ENCODE peak calls at places on chromosomes 13 and 19, in four cellular contexts. L is thoracic aorta, V is glutamatergic neuron, M is foreskin keratinocyte. H is an unnamed sample.

GRCh38 chr19:8421484-8422461 is 8.7 kb downstream of the MARCHF2 start:
- DNase-seq in V (no peak), M (no peak), L (no peak), H (no peak)

GRCh38 chr13:98407575-98407974 is 169.3 kb downstream of the STK24 start:
- DNase-seq in L (no peak), V (no peak), M (no peak), H (no peak)

GRCh38 chr13:20411638-20412342 is 113.9 kb downstream of the CRYL1 start:
- DNase-seq in L (no peak), V (no peak), M (no peak), H (no peak)

GRCh38 chr19:8158411-8159074 is 9.2 kb upstream of the FBN3 start:
- DNase-seq in M (no peak), V (no peak), L (peak), H (peak)

GRCh38 chr13:80168089-80168850 is 172.7 kb downstream of the SPRY2 start:
- DNase-seq in L (no peak), V (no peak), M (no peak), H (no peak)

GRCh38 chr13:45510671-45511070 is 45.9 kb downstream of the COG3 start:
- DNase-seq in M (no peak), V (no peak), L (no peak), H (no peak)

GRCh38 chr19:1268392-1269064 is 604 bp upstream of the CIRBP start:
- DNase-seq in L (no peak), V (no peak), M (no peak), H (no peak)

GRCh38 chr13:95706356-95706755 is 29.4 kb downstream of the DNAJC3 start:
- DNase-seq in V (no peak), L (no peak), M (no peak), H (no peak)

GRCh38 chr19:39971380-39971841 is 446 bp downstream of the PSMC4 start:
- DNase-seq in V (no peak), L (peak), M (no peak), H (peak)

GRCh38 chr19:55304279-55304978 is 20.6 kb downstream of the BRSK1 start:
- DNase-seq in M (no peak), V (peak), L (no peak), H (peak)

GRCh38 chr13:39253774-39254173 is 215.5 kb downstream of the NHLRC3 start:
- DNase-seq in M (peak), L (no peak), V (no peak), H (no peak)

GRCh38 chr13:106591299-106591698 is 23.4 kb upstream of the ARGLU1 start:
- DNase-seq in L (no peak), V (no peak), M (no peak), H (no peak)

DNA sequence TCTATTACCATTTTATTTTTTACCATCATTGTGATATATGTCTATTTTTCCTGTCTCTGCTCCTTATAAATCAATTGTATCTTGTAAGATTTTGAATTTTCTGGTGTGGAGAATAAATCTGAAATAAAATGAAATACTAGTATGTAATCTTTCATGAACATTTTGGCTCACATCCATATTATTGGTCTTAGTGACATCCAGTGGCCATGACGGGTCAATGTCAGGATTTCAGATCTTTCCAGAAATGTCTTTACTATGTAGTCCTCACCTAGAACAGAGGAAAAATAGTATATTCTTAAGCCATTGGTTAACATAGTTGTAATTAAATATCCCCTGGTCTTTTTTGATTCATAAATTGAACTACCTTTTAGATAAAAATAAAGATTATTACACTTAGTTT is 109.8 kb upstream of the GPC6 start:
- DNase-seq in M (no peak), L (no peak), V (no peak), H (no peak)
- TF ChIP-seq CTCF in M (no peak), L (no peak), V (no peak), H (no peak)

DNA sequence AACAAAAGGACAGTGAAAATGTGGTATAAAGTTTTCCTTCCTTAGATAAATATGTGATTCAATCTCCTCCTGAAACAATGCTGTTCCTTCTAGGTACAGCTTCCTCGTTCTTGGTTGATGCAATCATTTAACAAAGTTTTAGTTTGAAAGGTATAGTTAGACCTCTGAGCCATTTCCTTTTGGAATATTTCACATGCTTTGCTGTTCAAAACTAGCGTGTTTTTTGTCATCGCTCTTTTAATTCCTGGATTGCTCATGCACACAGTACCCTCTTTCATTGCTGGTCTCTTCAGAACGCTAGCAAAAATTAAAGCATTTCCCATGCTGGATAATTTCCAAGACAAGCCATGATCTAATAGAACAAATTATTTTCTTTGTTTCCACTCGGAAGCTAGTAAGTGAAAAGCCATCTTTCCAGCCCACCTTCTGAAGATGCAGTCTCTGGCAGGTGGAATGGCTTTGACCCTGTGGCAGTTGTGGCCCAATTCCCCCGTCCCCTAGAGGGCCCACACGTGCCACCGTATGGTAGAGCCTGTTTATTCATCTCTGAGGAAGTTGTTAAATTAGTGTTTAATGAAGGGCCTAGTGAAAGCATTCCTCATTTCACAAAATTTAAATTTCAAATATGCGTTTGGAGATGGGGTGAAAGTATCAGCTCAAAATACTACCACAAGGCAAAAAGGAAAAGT is 1040.6 kb upstream of the SLC10A2 start:
- DNase-seq in V (no peak), L (no peak), M (peak), H (no peak)
- TF ChIP-seq CTCF in V (no peak), L (no peak), M (no peak), H (no peak)

GRCh38 chr19:18229474-18229873 is 3.2 kb upstream of the PDE4C start:
- DNase-seq in M (no peak), L (no peak), V (no peak), H (no peak)
- TF ChIP-seq CTCF in M (peak), L (peak), V (peak), H (peak)

GRCh38 chr19:6272913-6273600 is 6.7 kb downstream of the MLLT1 start:
- DNase-seq in M (no peak), L (no peak), V (no peak), H (no peak)

GRCh38 chr19:6271251-6271650 is 8.5 kb downstream of the MLLT1 start:
- DNase-seq in V (no peak), L (no peak), M (no peak), H (no peak)

GRCh38 chr19:6270822-6271221 is 9.0 kb downstream of the MLLT1 start:
- DNase-seq in V (no peak), L (no peak), M (no peak), H (no peak)

GRCh38 chr19:6272411-6272791 is 7.4 kb downstream of the MLLT1 start:
- DNase-seq in V (no peak), M (no peak), L (no peak), H (peak)

DNA sequence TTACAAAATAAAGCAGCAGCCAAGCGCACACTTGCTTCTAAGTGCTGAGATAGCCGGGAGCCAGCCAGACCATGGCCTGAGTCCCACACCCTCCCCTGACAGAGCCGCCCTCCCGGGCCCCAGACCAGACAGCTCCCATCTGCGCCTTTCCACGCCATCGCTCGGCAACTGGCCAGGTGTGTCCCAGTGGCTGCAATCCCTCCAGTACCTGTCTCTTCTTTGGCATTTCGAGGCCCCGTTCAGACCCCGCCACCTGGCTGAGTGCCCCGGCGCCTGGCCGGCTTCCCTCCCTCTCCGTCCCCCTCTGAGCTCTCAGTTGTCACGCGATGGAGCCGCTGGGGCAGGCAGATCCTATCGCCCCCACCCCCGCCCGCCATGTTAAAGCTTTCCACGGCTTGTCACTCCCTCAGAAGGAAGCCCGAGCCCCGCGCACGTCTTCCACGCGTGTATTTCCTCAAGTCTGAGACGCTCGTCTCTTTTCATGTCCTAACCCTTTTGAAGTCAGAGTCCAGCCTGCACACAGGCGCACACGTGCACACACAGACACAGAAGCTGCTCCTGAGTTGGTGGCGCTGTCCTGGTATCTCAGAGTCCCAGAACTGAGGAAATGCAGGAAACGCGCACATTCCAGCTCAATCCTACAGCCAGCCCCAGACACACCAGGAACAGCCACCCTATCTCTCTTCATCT is 7.9 kb downstream of the MLLT1 start:
- DNase-seq in L (no peak), V (no peak), M (no peak), H (no peak)
- TF ChIP-seq CTCF in L (no peak), V (no peak), M (no peak), H (no peak)

H was measured in nephron progenitor cell.